ENCODE peak calls at places on chromosomes 1 and 21, in ten cellular contexts. X is transverse colon; N is thoracic aorta; S is body of pancreas; T is left lung; Y is mucosa of descending colon; O is GM20000; G is psoas muscle; B is CD4-positive, alpha-beta T cell; P is A673. H is an unnamed sample.
A peak's percentile ranks its signal among the peaks of the same experiment; 100 is the strongest.

GRCh38 chr1:204439976-204440375 is 28.4 kb upstream of the PPP1R15B start:
- DNase-seq in X (no peak), N (no peak), S (no peak), T (no peak), Y (no peak), O (no peak), G (no peak), B (no peak), P (no peak), H (no peak)

GRCh38 chr1:155202731-155203515 is 4.8 kb downstream of the THBS3 start:
- DNase-seq in X (no peak), N (no peak), S (no peak), T (no peak), Y (peak; percentile 49), O (no peak), G (peak; percentile 31), B (no peak), P (no peak), H (no peak)

GRCh38 chr1:61307422-61308140 is 225.2 kb downstream of the NFIA start:
- DNase-seq in X (no peak), N (no peak), S (no peak), T (no peak), Y (no peak), O (no peak), G (no peak), B (no peak), P (no peak), H (no peak)

GRCh38 chr1:202007703-202008489 is 2.5 kb upstream of the ELF3 start:
- DNase-seq in X (peak; percentile 90), N (no peak), S (peak; percentile 89), T (peak; percentile 86), Y (peak; percentile 90), O (no peak), G (no peak), B (no peak), P (no peak), H (no peak)

GRCh38 chr1:66207484-66207883 is 326.5 kb upstream of the SGIP1 start:
- DNase-seq in X (no peak), N (no peak), S (no peak), T (no peak), Y (no peak), O (no peak), G (no peak), B (no peak), P (peak; percentile 35), H (no peak)

GRCh38 chr1:10211805-10212405 is 1.5 kb downstream of the KIF1B start:
- DNase-seq in X (no peak), N (no peak), S (peak; percentile 11), T (no peak), Y (no peak), O (no peak), G (peak; percentile 77), B (no peak), P (peak; percentile 50), H (no peak)

GRCh38 chr1:177383715-177384114 is 213.0 kb downstream of the BRINP2 start:
- DNase-seq in X (no peak), N (no peak), S (no peak), T (no peak), Y (no peak), O (no peak), G (no peak), B (no peak), P (no peak), H (no peak)

GRCh38 chr1:36484099-36484498 is 1.4 kb upstream of the CSF3R start:
- DNase-seq in X (no peak), N (no peak), S (no peak), T (no peak), Y (no peak), O (no peak), G (no peak), B (no peak), P (no peak), H (no peak)

DNA sequence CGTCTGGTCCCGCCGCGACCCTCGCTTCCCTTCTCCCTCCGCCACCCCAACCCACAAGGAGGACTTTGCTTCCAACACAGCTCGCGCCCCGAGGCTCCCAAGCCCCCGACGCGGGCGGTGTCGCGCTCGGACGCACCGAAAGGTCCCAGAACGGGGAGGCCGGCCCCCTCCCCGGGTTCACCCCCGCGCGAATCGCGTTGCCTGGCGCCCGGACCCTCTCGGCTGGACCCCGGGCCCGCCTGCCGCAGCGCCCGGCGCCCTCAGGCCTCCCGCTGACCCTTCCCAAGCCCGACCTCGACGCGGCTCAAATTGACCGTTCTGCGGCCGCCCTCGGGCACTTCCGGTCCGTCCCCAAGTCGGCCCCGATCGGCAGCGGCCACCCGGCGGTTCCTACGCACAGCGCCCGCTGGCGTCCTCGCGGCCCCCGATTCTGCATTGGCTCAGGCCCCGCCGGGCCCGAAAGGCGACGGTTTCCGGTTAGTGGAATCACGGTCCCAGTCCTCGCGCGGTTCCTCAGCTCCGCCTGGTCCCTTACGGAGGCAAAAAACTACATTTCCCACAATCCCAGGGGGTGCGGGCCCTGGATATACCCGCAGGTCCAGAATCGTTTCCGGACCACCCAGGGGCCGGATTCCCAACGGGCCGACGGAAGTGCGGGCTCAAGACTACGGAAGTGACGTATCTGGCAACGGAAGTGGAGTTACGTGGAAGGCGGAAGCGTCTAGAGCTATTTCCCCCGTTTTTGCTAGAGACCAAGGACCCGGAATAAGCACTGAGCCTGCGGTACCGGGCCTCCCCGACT is at the start of gene AURKAIP1:
- DNase-seq in X (peak; percentile 98), N (peak; percentile 96), S (peak; percentile 99), T (peak; percentile 98), Y (peak; percentile 99), O (peak; percentile 99), G (peak; percentile 99), B (peak; percentile 90), P (peak; percentile 100), H (peak; percentile 100)
- TF ChIP-seq CTCF in X (no peak), N (peak; percentile 22), S (peak; percentile 53), T (no peak), Y (peak; percentile 43), O (peak; percentile 52), G (peak; percentile 29), B (no peak), P (peak; percentile 45), H (peak; percentile 24)

DNA sequence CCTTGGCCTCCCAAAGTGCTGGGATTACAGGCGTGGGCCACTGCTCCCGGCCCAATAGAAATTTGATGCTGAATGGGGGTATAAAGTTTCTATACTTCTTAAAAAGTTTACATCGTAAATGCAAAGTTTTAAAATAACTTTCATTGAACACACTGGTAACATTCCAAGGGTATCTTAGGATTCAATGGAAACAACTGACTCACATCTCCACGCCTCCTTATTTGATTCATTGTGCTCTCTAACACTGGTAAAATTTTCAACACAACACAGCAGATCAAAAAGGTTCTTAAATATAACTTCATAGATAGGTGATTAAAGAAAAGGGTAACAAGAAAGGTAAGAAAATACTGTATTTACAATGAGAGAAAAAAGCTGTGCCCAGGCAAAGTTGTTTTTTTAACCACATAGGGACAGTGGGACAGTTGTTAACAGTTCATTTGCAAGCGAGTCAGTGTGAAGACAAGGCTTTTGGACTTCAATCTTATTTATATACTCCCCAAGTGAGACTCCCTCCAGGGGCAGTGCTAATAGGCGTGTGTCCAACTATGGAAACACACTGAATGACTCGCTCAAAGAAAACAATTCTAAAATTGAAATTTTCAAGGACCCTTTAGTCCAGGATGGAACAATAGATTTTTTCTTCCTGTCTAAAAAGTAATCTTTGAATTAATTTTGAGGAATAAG is 140.5 kb downstream of the TIAM1 start:
- DNase-seq in X (no peak), N (no peak), S (no peak), T (no peak), Y (no peak), O (no peak), G (no peak), B (no peak), P (no peak), H (no peak)
- TF ChIP-seq CTCF in X (no peak), N (no peak), S (no peak), T (no peak), Y (no peak), O (no peak), G (no peak), B (no peak), P (no peak), H (no peak)

GRCh38 chr1:234230414-234230862 is 142.8 kb upstream of the COA6 start:
- DNase-seq in X (no peak), N (no peak), S (peak; percentile 27), T (no peak), Y (no peak), O (peak; percentile 53), G (no peak), B (no peak), P (no peak), H (no peak)

GRCh38 chr1:234231893-234232276 is 141.4 kb upstream of the COA6 start:
- DNase-seq in X (no peak), N (no peak), S (no peak), T (no peak), Y (no peak), O (no peak), G (no peak), B (no peak), P (no peak), H (no peak)

GRCh38 chr1:234229676-234230075 is 143.6 kb upstream of the COA6 start:
- DNase-seq in X (no peak), N (no peak), S (no peak), T (no peak), Y (no peak), O (no peak), G (no peak), B (no peak), P (no peak), H (no peak)

GRCh38 chr1:234234199-234234598 is 139.1 kb upstream of the COA6 start:
- DNase-seq in X (no peak), N (no peak), S (no peak), T (no peak), Y (no peak), O (no peak), G (no peak), B (no peak), P (no peak), H (no peak)

DNA sequence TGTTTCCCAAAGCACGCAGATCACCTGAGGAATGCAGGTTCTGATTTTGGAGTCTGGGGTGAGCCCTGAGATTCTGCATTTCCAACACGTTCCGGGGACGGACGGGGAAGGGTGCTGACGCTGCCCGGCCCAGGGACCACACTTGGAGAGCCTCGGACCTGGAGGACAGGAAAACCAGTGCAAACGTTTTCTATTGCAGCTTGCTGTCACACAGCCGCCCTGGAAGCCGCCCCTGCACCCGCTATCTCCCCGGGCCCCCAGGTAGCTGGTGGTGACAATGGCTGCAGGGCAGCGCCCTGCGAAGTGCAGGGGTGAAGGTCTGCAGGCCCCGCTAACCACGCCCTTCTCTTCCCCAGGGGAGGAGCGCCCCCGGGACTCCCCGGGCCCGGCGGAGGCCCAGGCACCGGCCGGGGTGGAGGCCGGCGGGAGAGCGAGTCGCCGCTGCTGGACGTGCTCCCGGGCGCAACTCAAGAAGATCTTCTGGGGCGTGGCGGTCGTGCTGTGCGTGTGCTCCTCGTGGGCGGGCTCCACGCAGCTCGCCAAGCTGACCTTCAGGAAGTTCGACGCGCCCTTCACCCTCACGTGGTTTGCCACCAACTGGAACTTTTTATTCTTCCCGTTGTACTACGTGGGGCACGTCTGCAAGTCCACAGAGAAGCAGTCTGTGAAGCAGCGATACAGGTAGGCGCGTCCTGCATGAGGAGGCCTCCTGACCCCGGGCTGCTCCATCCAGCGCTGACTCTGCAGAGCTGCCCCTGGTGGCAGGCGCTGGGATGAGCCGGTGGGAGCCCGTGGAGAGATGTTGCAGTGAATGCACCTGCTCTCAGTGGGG is 142.0 kb upstream of the COA6 start:
- DNase-seq in X (no peak), N (no peak), S (no peak), T (no peak), Y (no peak), O (peak; percentile 60), G (no peak), B (no peak), P (no peak), H (no peak)
- TF ChIP-seq CTCF in X (no peak), N (no peak), S (no peak), T (no peak), Y (no peak), O (peak; percentile 29), G (no peak), B (no peak), P (no peak), H (peak; percentile 38)

GRCh38 chr21:14308234-14308633 is 74.7 kb downstream of the HSPA13 start:
- DNase-seq in X (no peak), N (no peak), S (no peak), T (no peak), Y (no peak), O (peak; percentile 7), G (no peak), B (no peak), P (no peak), H (no peak)

GRCh38 chr21:14303731-14304488 is 79.0 kb downstream of the HSPA13 start:
- DNase-seq in X (no peak), N (no peak), S (no peak), T (no peak), Y (no peak), O (no peak), G (no peak), B (no peak), P (no peak), H (no peak)

DNA sequence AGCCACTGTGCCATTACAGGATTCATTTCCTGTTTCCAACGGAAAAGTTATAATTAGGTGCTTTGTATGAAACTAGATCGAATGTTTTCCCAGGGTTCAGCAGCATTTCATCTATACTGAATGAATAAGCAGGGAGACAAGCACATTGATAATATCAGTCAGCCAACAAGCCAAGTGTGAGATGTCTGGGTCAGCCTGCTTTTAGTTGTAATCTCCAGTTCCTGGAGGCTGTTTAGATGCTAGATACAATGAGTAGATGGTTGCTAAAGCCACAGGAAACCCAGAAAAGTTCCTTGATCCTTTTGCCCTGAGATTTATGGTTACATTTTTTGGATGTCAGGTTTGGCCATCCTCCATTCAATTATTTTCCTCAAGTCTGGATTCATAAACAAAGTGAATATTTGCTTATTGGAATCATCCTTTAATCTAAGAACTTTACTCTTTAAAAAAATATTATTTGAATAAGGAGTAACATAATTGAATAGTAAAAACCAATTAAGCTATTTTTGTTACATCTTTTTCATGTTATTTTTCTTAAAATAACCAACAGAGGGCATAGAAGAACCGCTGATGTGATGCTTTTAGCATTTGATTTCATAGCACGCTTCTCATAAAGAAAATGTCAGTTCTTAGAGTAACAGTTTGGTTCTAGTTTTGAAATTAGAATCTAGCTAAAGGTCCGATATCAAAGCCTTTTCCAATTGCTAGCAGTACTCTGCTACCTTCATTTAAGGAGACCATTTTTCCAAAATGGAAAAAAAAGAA is 76.6 kb downstream of the HSPA13 start:
- DNase-seq in X (no peak), N (no peak), S (no peak), T (no peak), Y (no peak), O (no peak), G (no peak), B (no peak), P (peak; percentile 52), H (no peak)
- TF ChIP-seq CTCF in X (no peak), N (peak; percentile 15), S (no peak), T (no peak), Y (no peak), O (no peak), G (peak; percentile 16), B (no peak), P (peak; percentile 64), H (peak; percentile 30)